ENCODE peak calls at places on chromosomes 7 and 10, in five cellular contexts. One of them, this sample, is unnamed.
A peak's percentile ranks its signal among the peaks of the same experiment; 100 is the strongest.

GRCh38 chr7:43211693-43212092 is 99.2 kb downstream of the HECW1 start:
- DNase-seq in H1: no peak
- DNase-seq in GM12878: no peak
- DNase-seq in HCT116: no peak
- DNase-seq in HepG2: no peak
- DNase-seq in this sample: no peak

GRCh38 chr7:98930921-98931320 is 52.6 kb downstream of the TRRAP start:
- DNase-seq in H1: no peak
- DNase-seq in GM12878: peak; percentile 93
- DNase-seq in HCT116: no peak
- DNase-seq in HepG2: no peak
- DNase-seq in this sample: no peak

GRCh38 chr10:43055991-43056567 is 20.8 kb upstream of the RET start:
- DNase-seq in H1: no peak
- DNase-seq in GM12878: no peak
- DNase-seq in HCT116: no peak
- DNase-seq in HepG2: no peak
- DNase-seq in this sample: no peak

GRCh38 chr10:108970016-108970415 is 953.3 kb downstream of the XPNPEP1 start:
- DNase-seq in H1: peak; percentile 46
- DNase-seq in GM12878: no peak
- DNase-seq in HCT116: no peak
- DNase-seq in HepG2: no peak
- DNase-seq in this sample: peak; percentile 32

GRCh38 chr7:34838329-34838728 is 180.3 kb downstream of the NPSR1 start:
- DNase-seq in H1: no peak
- DNase-seq in GM12878: no peak
- DNase-seq in HCT116: no peak
- DNase-seq in HepG2: no peak
- DNase-seq in this sample: no peak

GRCh38 chr10:119602241-119603095 is 5.7 kb upstream of the TIAL1 start:
- DNase-seq in H1: peak; percentile 64
- DNase-seq in GM12878: no peak
- DNase-seq in HCT116: peak; percentile 51
- DNase-seq in HepG2: peak; percentile 31
- DNase-seq in this sample: no peak

GRCh38 chr7:98354511-98355249 is 46.2 kb downstream of the BAIAP2L1 start:
- DNase-seq in H1: no peak
- DNase-seq in GM12878: no peak
- DNase-seq in HCT116: peak; percentile 91
- DNase-seq in HepG2: peak; percentile 62
- DNase-seq in this sample: no peak

GRCh38 chr10:26334932-26335573 is 103.1 kb upstream of the APBB1IP start:
- DNase-seq in H1: peak; percentile 58
- DNase-seq in GM12878: peak; percentile 73
- DNase-seq in HCT116: peak; percentile 66
- DNase-seq in HepG2: peak; percentile 50
- DNase-seq in this sample: peak; percentile 56

GRCh38 chr7:156473476-156474240 is 166.9 kb upstream of the RNF32 start:
- DNase-seq in H1: peak; percentile 57
- DNase-seq in GM12878: no peak
- DNase-seq in HCT116: peak; percentile 27
- DNase-seq in HepG2: peak; percentile 25
- DNase-seq in this sample: peak; percentile 20

GRCh38 chr7:10888861-10889260 is 84.8 kb upstream of the PHF14 start:
- DNase-seq in H1: no peak
- DNase-seq in GM12878: no peak
- DNase-seq in HCT116: no peak
- DNase-seq in HepG2: no peak
- DNase-seq in this sample: no peak

GRCh38 chr7:157138424-157139141 is at the start of gene UBE3C:
- DNase-seq in H1: peak; percentile 93
- DNase-seq in GM12878: peak; percentile 59
- DNase-seq in HCT116: peak; percentile 81
- DNase-seq in HepG2: peak; percentile 74
- DNase-seq in this sample: peak; percentile 93

GRCh38 chr7:140049339-140050024 is 13.3 kb downstream of the PARP12 start:
- DNase-seq in H1: peak; percentile 33
- DNase-seq in GM12878: no peak
- DNase-seq in HCT116: no peak
- DNase-seq in HepG2: peak; percentile 98
- DNase-seq in this sample: no peak

GRCh38 chr7:136018104-136018503 is 40.9 kb upstream of the MTPN start:
- DNase-seq in H1: no peak
- DNase-seq in GM12878: no peak
- DNase-seq in HCT116: no peak
- DNase-seq in HepG2: no peak
- DNase-seq in this sample: no peak

GRCh38 chr7:111363099-111363498 is 199.2 kb downstream of the IMMP2L start:
- DNase-seq in H1: no peak
- DNase-seq in GM12878: no peak
- DNase-seq in HCT116: no peak
- DNase-seq in HepG2: no peak
- DNase-seq in this sample: no peak

GRCh38 chr10:29947701-29948060 is 111.7 kb downstream of the JCAD start:
- DNase-seq in H1: no peak
- DNase-seq in GM12878: no peak
- DNase-seq in HCT116: no peak
- DNase-seq in HepG2: no peak
- DNase-seq in this sample: no peak

GRCh38 chr10:77357611-77358010 is 280.0 kb downstream of the KCNMA1 start:
- DNase-seq in H1: no peak
- DNase-seq in GM12878: no peak
- DNase-seq in HCT116: no peak
- DNase-seq in HepG2: no peak
- DNase-seq in this sample: no peak

GRCh38 chr7:105880571-105881330 is 4.4 kb upstream of the ATXN7L1 start:
- DNase-seq in H1: no peak
- DNase-seq in GM12878: no peak
- DNase-seq in HCT116: no peak
- DNase-seq in HepG2: no peak
- DNase-seq in this sample: no peak

GRCh38 chr7:55420535-55420934 is 55.4 kb downstream of the LANCL2 start:
- DNase-seq in H1: no peak
- DNase-seq in GM12878: no peak
- DNase-seq in HCT116: no peak
- DNase-seq in HepG2: peak; percentile 53
- DNase-seq in this sample: no peak
- TF ChIP-seq YY1 in H1: no peak
- TF ChIP-seq YY1 in GM12878: no peak
- TF ChIP-seq YY1 in HCT116: no peak
- TF ChIP-seq YY1 in HepG2: no peak
- TF ChIP-seq YY1 in this sample: no peak

GRCh38 chr10:79140083-79140793 is 71.5 kb downstream of the ZMIZ1 start:
- DNase-seq in H1: no peak
- DNase-seq in GM12878: no peak
- DNase-seq in HCT116: no peak
- DNase-seq in HepG2: no peak
- DNase-seq in this sample: no peak

GRCh38 chr10:79142522-79143309 is 74.0 kb downstream of the ZMIZ1 start:
- DNase-seq in H1: no peak
- DNase-seq in GM12878: no peak
- DNase-seq in HCT116: no peak
- DNase-seq in HepG2: no peak
- DNase-seq in this sample: no peak

GRCh38 chr10:79140906-79141305 is 72.1 kb downstream of the ZMIZ1 start:
- DNase-seq in H1: no peak
- DNase-seq in GM12878: no peak
- DNase-seq in HCT116: no peak
- DNase-seq in HepG2: no peak
- DNase-seq in this sample: no peak

GRCh38 chr10:79143879-79144278 is 75.1 kb downstream of the ZMIZ1 start:
- DNase-seq in H1: no peak
- DNase-seq in GM12878: no peak
- DNase-seq in HCT116: no peak
- DNase-seq in HepG2: no peak
- DNase-seq in this sample: no peak

DNA sequence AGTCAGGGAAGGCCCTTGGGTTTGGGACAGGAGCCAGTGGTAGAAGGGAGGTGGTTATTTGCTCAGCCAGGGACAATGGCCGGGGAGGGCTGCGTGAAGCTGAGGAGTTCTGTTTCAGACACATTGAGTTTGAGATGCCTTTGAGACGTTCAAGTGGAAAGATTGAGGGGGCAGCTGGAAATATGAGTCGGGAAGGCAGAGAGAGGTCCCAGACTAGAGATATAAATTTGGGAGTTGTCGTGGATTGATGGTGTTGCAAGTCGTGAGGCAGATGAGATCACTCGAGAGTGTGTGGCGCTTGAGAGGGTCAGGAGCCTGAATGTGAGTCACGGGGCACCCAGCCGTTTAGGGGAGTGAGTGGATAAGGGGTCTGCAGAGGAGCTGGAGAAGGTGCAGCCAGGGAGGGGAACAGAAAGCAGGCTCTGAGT is 73.3 kb downstream of the ZMIZ1 start:
- DNase-seq in H1: no peak
- DNase-seq in GM12878: no peak
- DNase-seq in HCT116: no peak
- DNase-seq in HepG2: no peak
- DNase-seq in this sample: no peak
- H3K4me1 ChIP-seq in H1: no peaks in the 10 kb centered on the region
- H3K4me1 ChIP-seq in GM12878: peaks cover 15% of the 10 kb centered on the region
- H3K4me1 ChIP-seq in HCT116: peaks cover 37% of the 10 kb centered on the region
- H3K4me1 ChIP-seq in HepG2: peaks cover 23% of the 10 kb centered on the region
- H3K4me1 ChIP-seq in this sample: peaks cover 23% of the 10 kb centered on the region

GRCh38 chr7:44471850-44472249 is 18.6 kb downstream of the NUDCD3 start:
- DNase-seq in H1: no peak
- DNase-seq in GM12878: no peak
- DNase-seq in HCT116: no peak
- DNase-seq in HepG2: no peak
- DNase-seq in this sample: no peak
- H3K36me3 ChIP-seq in H1: peaks cover 11% of the 10 kb centered on the region
- H3K36me3 ChIP-seq in GM12878: peaks cover 18% of the 10 kb centered on the region
- H3K36me3 ChIP-seq in HCT116: peaks cover 26% of the 10 kb centered on the region
- H3K36me3 ChIP-seq in HepG2: peaks cover 14% of the 10 kb centered on the region
- H3K36me3 ChIP-seq in this sample: peaks cover 95% of the 10 kb centered on the region

GRCh38 chr10:17249820-17250219 is 21.8 kb downstream of the VIM start:
- DNase-seq in H1: no peak
- DNase-seq in GM12878: no peak
- DNase-seq in HCT116: peak; percentile 29
- DNase-seq in HepG2: no peak
- DNase-seq in this sample: no peak
- TF ChIP-seq YY1 in H1: no peak
- TF ChIP-seq YY1 in GM12878: no peak
- TF ChIP-seq YY1 in HCT116: no peak
- TF ChIP-seq YY1 in HepG2: no peak
- TF ChIP-seq YY1 in this sample: no peak

DNA sequence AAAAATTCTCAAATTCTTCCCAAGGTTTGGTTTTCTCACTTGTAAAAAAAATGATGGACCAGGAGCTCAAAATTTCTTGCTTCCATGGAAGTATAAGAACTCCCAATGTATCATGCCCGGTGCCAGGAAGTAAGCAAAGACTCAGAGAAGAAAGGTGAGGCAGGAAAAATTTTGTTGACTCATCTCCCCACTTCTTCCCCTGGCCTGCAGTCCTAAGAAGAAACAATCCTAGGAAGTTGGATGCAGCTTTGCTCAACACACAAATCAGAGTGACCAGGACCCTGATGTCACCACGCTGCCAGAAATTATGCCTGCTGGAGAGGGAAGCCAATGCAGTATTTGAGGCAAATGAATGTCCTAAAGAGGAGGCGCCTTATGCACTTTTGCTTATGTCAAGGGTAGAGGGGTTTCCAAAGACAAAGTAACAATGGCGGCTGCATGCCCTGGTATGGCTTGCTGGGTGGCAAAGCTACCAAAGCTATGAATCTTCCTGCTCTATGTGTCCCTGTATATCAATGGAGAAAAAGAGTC is 163.6 kb downstream of the NEURL1 start:
- DNase-seq in H1: no peak
- DNase-seq in GM12878: no peak
- DNase-seq in HCT116: no peak
- DNase-seq in HepG2: no peak
- DNase-seq in this sample: no peak
- H3K4me1 ChIP-seq in H1: no peaks in the 10 kb centered on the region
- H3K4me1 ChIP-seq in GM12878: peaks cover 8% of the 10 kb centered on the region
- H3K4me1 ChIP-seq in HCT116: no peaks in the 10 kb centered on the region
- H3K4me1 ChIP-seq in HepG2: peaks cover 86% of the 10 kb centered on the region
- H3K4me1 ChIP-seq in this sample: peaks cover 11% of the 10 kb centered on the region

This sample was measured in NT2/D1.